ENCODE peak calls at places on chromosome 2, in five cellular contexts. S is choroid plexus epithelial cell, E is small intestine, I is aorta, Z is A172. T is an unnamed sample.

GRCh38 chr2:202909394-202910192 is 1.9 kb downstream of the WDR12 start:
- DNase-seq in E (no peak), I (no peak), Z (no peak), S (peak; percentile 46), T (no peak)

GRCh38 chr2:105857076-105857740 is 112.5 kb downstream of the NCK2 start:
- DNase-seq in S (no peak), Z (no peak), E (no peak), I (peak; percentile 46), T (peak; percentile 52)

GRCh38 chr2:135052997-135053474 is 944 bp downstream of the RAB3GAP1 start:
- DNase-seq in Z (no peak), E (peak; percentile 6), I (no peak), S (peak; percentile 18), T (no peak)

GRCh38 chr2:70010222-70011111 is 49.0 kb upstream of the ASPRV1 start:
- DNase-seq in Z (peak; percentile 46), E (peak; percentile 100), I (no peak), S (no peak), T (no peak)

GRCh38 chr2:231955758-231956472 is 5.6 kb upstream of the DIS3L2 start:
- DNase-seq in S (no peak), Z (no peak), I (no peak), E (peak; percentile 13), T (no peak)

GRCh38 chr2:43057026-43057741 is 169.2 kb downstream of the ZFP36L2 start:
- DNase-seq in S (no peak), E (no peak), I (peak; percentile 86), Z (peak; percentile 34), T (no peak)

GRCh38 chr2:46164581-46165301 is 132.5 kb upstream of the EPAS1 start:
- DNase-seq in S (peak; percentile 98), I (peak; percentile 92), E (peak; percentile 10), Z (peak; percentile 90), T (peak; percentile 96)

GRCh38 chr2:171762879-171763573 is 75.8 kb downstream of the DYNC1I2 start:
- DNase-seq in Z (peak; percentile 66), E (no peak), S (peak; percentile 57), I (no peak), T (no peak)

GRCh38 chr2:102473020-102473419 is at the start of gene SLC9A4:
- DNase-seq in E (peak; percentile 73), Z (peak; percentile 38), I (no peak), S (peak; percentile 70), T (peak; percentile 71)

GRCh38 chr2:138093455-138093854 is 129.2 kb downstream of the HNMT start:
- DNase-seq in E (no peak), S (no peak), I (no peak), Z (no peak), T (no peak)

GRCh38 chr2:234951386-234952269 is at the start of gene SH3BP4:
- DNase-seq in I (peak; percentile 94), E (peak; percentile 62), S (peak; percentile 81), Z (peak; percentile 57), T (peak; percentile 92)

GRCh38 chr2:69980408-69980807 is 19.0 kb upstream of the ASPRV1 start:
- DNase-seq in S (peak; percentile 26), I (no peak), Z (no peak), E (no peak), T (no peak)

T was measured in islet precursor cell.